ENCODE peak calls at places on chromosomes 6 and 20, in four cellular contexts. G is substantia nigra, O is amygdala, A is DMS79. J is an unnamed sample.

GRCh38 chr20:52748235-52748950 is 223.8 kb upstream of the TSHZ2 start:
- DNase-seq in A (no peak), G (no peak), O (no peak), J (peak)

GRCh38 chr6:163014736-163015135 is 287.0 kb downstream of the PACRG start:
- DNase-seq in A (no peak), G (no peak), O (no peak), J (no peak)

GRCh38 chr6:170048615-170049256 is 242.1 kb downstream of the DLL1 start:
- DNase-seq in G (no peak), A (no peak), O (no peak), J (no peak)

GRCh38 chr6:12291785-12292604 is 1.8 kb downstream of the EDN1 start:
- DNase-seq in O (no peak), A (no peak), G (no peak), J (peak)

GRCh38 chr20:58135441-58136170 is 92.8 kb downstream of the ANKRD60 start:
- DNase-seq in G (no peak), O (no peak), A (peak), J (no peak)

GRCh38 chr6:64006246-64006645 is 370.6 kb downstream of the PHF3 start:
- DNase-seq in G (no peak), A (no peak), O (no peak), J (no peak)

GRCh38 chr6:84926756-84927155 is 162.4 kb upstream of the TBX18 start:
- DNase-seq in A (no peak), G (no peak), O (no peak), J (no peak)

GRCh38 chr20:19975901-19976300 is 41.3 kb upstream of the NAA20 start:
- DNase-seq in G (no peak), A (no peak), O (no peak), J (no peak)

GRCh38 chr6:142551145-142551811 is 249.5 kb downstream of the ADGRG6 start:
- DNase-seq in A (no peak), O (no peak), G (no peak), J (no peak)

GRCh38 chr6:82067021-82067420 is 180.5 kb downstream of the IBTK start:
- DNase-seq in G (no peak), O (no peak), A (no peak), J (no peak)

GRCh38 chr6:149755300-149756260 is 6.0 kb downstream of the PCMT1 start:
- DNase-seq in O (no peak), A (no peak), G (no peak), J (no peak)

GRCh38 chr6:104325341-104326172 is 534.2 kb downstream of the HACE1 start:
- DNase-seq in G (no peak), A (no peak), O (no peak), J (no peak)

GRCh38 chr6:15246217-15247211 is 645 bp downstream of the JARID2 start:
- DNase-seq in G (no peak), A (no peak), O (no peak), J (no peak)

GRCh38 chr6:24205020-24205492 is 79.0 kb downstream of the NRSN1 start:
- DNase-seq in A (peak), G (no peak), O (no peak), J (no peak)

GRCh38 chr6:98384766-98385165 is 449.6 kb upstream of the POU3F2 start:
- DNase-seq in O (no peak), G (no peak), A (no peak), J (no peak)

GRCh38 chr6:64969139-64969538 is 737.9 kb downstream of the EYS start:
- DNase-seq in G (no peak), A (no peak), O (no peak), J (no peak)

GRCh38 chr20:23283096-23283850 is 67.3 kb upstream of the NXT1 start:
- DNase-seq in A (no peak), G (no peak), O (no peak), J (no peak)

GRCh38 chr6:111938710-111939109 is 65.5 kb upstream of the FYN start:
- DNase-seq in A (no peak), G (no peak), O (no peak), J (no peak)

GRCh38 chr20:1885254-1885653 is 10.0 kb upstream of the SIRPA start:
- DNase-seq in A (no peak), G (no peak), O (no peak), J (no peak)

GRCh38 chr20:25052255-25053206 is 5.4 kb downstream of the ACSS1 start:
- DNase-seq in O (no peak), A (no peak), G (no peak), J (no peak)

GRCh38 chr6:8149350-8149749 is 47.0 kb upstream of the EEF1E1 start:
- DNase-seq in A (no peak), O (no peak), G (no peak), J (no peak)

GRCh38 chr20:62602550-62602949 is 39.8 kb upstream of the SLCO4A1 start:
- DNase-seq in G (no peak), A (no peak), O (no peak), J (no peak)

GRCh38 chr6:2439632-2440031 is 194.2 kb upstream of the GMDS start:
- DNase-seq in G (no peak), O (no peak), A (no peak), J (no peak)

GRCh38 chr6:18469486-18469885 is 82.3 kb downstream of the RNF144B start:
- DNase-seq in G (no peak), A (no peak), O (no peak), J (no peak)

GRCh38 chr20:50313223-50313820 is 122.7 kb downstream of the CEBPB start:
- DNase-seq in G (no peak), A (no peak), O (no peak), J (no peak)

GRCh38 chr20:64049060-64049886 is at the start of gene SOX18:
- DNase-seq in O (no peak), A (no peak), G (no peak), J (no peak)

GRCh38 chr6:34512738-34513115 is 43.4 kb downstream of the SPDEF start:
- DNase-seq in O (no peak), G (no peak), A (no peak), J (no peak)

GRCh38 chr20:48847498-48848205 is 19.9 kb upstream of the PREX1 start:
- DNase-seq in G (no peak), A (no peak), O (no peak), J (no peak)

GRCh38 chr6:162615016-162615717 is 112.4 kb downstream of the PRKN start:
- DNase-seq in O (no peak), G (no peak), A (no peak), J (no peak)

GRCh38 chr6:49906511-49906910 is 40.2 kb upstream of the CRISP1 start:
- DNase-seq in O (no peak), G (no peak), A (no peak), J (no peak)

GRCh38 chr6:38638941-38639497 is 710 bp downstream of the BTBD9 start:
- DNase-seq in O (peak), G (no peak), A (peak), J (peak)

GRCh38 chr20:19907326-19908056 is 109.7 kb upstream of the NAA20 start:
- DNase-seq in G (no peak), A (no peak), O (no peak), J (no peak)

GRCh38 chr20:51375561-51375960 is 167.0 kb downstream of the NFATC2 start:
- DNase-seq in A (no peak), G (no peak), O (no peak), J (no peak)

GRCh38 chr6:109690373-109690739 is 646 bp downstream of the AK9 start:
- DNase-seq in G (peak), A (peak), O (peak), J (no peak)

GRCh38 chr6:46799657-46800056 is 6.5 kb downstream of the MEP1A start:
- DNase-seq in G (no peak), A (no peak), O (no peak), J (no peak)

GRCh38 chr20:61974357-61974665 is 91.4 kb downstream of the TAF4 start:
- DNase-seq in O (no peak), G (no peak), A (no peak), J (no peak)